ENCODE peak calls at places on chromosomes 4 and X, in six cellular contexts. F, W, N, V, J and R are unnamed samples. For H3K36me3 and H3K4me1, the result is how much of the 10 kb centered on the place peaks cover.

GRCh38 chr4:145734051-145734450 is 54.1 kb downstream of the C4orf51 start:
- DNase-seq in V (peak), W (no peak), J (peak), F (peak), N (no peak), R (no peak)

GRCh38 chr4:29853843-29854242 is 866.3 kb upstream of the PCDH7 start:
- DNase-seq in F (no peak), N (no peak), W (no peak), V (no peak), J (no peak), R (no peak)

GRCh38 chrX:26586570-26586969 is 370.6 kb downstream of the MAGEB5 start:
- DNase-seq in V (no peak), W (no peak), F (no peak), J (no peak), N (no peak), R (no peak)

GRCh38 chr4:681736-682451 is 7.1 kb downstream of the SLC49A3 start:
- DNase-seq in N (no peak), W (peak), V (no peak), J (peak), F (no peak), R (peak)

GRCh38 chrX:29237972-29238371 is 650.7 kb downstream of the IL1RAPL1 start:
- DNase-seq in J (no peak), V (no peak), N (no peak), F (no peak), W (no peak), R (no peak)

GRCh38 chrX:69070949-69071650 is 94.2 kb downstream of the PJA1 start:
- DNase-seq in N (no peak), W (peak), J (no peak), F (peak), V (peak), R (no peak)

GRCh38 chr4:168619266-168619631 is 122.4 kb downstream of the PALLD start:
- DNase-seq in W (no peak), F (no peak), J (peak), N (no peak), V (no peak), R (no peak)

GRCh38 chrX:129984196-129984962 is 1.9 kb downstream of the BCORL1 start:
- DNase-seq in W (peak), J (no peak), F (peak), V (peak), N (peak), R (peak)

GRCh38 chr4:183546376-183546775 is 41.5 kb downstream of the ING2 start:
- DNase-seq in J (no peak), V (no peak), F (no peak), W (no peak), N (no peak), R (no peak)

DNA sequence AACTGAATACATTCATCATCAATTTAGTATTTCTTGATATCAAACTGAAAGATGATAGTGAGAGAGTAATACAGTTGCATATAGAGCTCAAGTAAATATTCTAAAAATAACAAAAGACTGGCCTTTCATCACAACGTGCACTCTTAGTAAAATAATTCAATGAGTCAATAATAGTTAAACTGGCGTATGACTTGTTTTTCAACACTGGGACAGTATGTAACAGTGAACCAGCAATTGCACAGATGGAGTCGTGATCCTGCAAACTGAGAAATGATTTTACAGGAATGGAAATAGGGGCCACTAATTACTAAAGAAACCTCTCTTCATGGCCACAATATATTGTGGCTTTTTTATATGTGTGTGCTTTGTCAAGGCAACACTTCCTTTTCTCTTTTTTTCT is 137.4 kb downstream of the SLC4A4 start:
- DNase-seq in W (no peak), N (no peak), J (no peak), V (no peak), F (no peak), R (no peak)
- H3K4me3 ChIP-seq in W (no peak), N (no peak), J (no peak), V (no peak), F (no peak), R (no peak)

DNA sequence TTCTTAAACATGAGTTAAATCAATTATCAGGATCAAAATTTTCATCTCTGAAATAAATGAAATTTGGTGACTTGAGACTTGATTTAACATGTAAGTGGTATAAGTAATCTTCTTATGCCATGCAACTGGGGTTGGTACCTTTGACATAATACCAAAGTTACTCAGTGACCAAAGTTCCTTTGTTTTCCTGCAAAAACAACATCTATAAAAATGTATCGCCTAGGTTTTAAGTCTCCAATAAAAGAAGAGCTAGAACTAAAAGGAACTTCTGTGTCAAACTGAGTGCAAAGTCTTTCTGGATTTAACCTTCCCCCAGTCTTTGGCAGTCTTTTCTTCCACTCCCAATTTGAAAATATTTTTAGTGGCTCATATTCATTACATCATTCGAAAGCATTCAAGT is 27.6 kb downstream of the NAF1 start:
- DNase-seq in W (no peak), J (no peak), N (no peak), F (no peak), V (no peak), R (no peak)
- H3K36me3 ChIP-seq in W (under half), J (under half), N (under half), F (under half), V (under half), R (under half)

GRCh38 chrX:24990585-24990984 is 25.2 kb downstream of the ARX start:
- DNase-seq in W (no peak), N (no peak), F (no peak), J (no peak), V (no peak), R (no peak)

GRCh38 chrX:24993887-24994286 is 21.9 kb downstream of the ARX start:
- DNase-seq in F (no peak), J (no peak), V (no peak), W (no peak), N (no peak), R (no peak)

GRCh38 chrX:24999501-24999900 is 16.3 kb downstream of the ARX start:
- DNase-seq in J (no peak), N (no peak), F (no peak), V (no peak), W (no peak), R (no peak)

GRCh38 chrX:25001808-25002657 is 13.7 kb downstream of the ARX start:
- DNase-seq in F (no peak), W (no peak), N (no peak), J (no peak), V (no peak), R (no peak)

DNA sequence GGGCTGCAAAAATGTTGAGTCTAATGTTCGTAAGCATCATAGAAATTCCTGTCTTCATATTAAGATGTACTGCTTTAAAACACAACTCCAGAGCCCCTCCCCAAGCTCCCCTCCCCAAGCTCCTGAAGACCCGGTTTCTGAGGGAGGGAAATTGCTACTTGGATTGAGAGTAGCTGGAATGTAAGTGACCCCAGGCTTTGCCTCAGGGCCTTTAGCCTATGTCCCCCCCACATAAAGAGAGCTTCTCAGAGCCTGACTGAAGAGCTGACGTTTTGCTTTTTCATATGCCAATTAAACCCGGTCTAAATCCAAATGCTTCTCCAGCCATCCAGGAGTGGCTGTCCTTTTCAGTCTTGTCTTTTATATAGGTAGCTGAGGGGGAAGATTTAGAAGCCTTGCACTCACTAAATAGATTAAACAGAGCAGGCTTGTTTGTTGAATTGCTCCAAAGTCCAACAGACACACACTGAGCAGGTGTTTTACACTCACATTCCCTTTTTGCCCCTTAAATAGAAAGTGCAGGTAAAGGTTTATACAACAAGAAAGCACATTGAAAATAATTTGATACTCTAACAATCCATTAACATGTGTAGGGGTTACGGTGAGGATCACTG is 19.6 kb downstream of the ARX start:
- DNase-seq in V (no peak), N (no peak), F (no peak), W (no peak), J (no peak), R (no peak)
- H3K4me1 ChIP-seq in V (under half), N (under half), F (under half), W (under half), J (under half), R (under half)

GRCh38 chr4:140187316-140187695 is 33.3 kb upstream of the MAML3 start:
- DNase-seq in F (peak), W (no peak), V (no peak), N (no peak), J (peak), R (no peak)

GRCh38 chr4:140189846-140190245 is 35.9 kb upstream of the MAML3 start:
- DNase-seq in N (no peak), V (no peak), W (no peak), J (no peak), F (no peak), R (no peak)

GRCh38 chr4:140188975-140189374 is 35.0 kb upstream of the MAML3 start:
- DNase-seq in V (peak), W (peak), J (peak), N (peak), F (peak), R (peak)

GRCh38 chr4:140185725-140186124 is 31.7 kb upstream of the MAML3 start:
- DNase-seq in V (no peak), J (no peak), F (no peak), W (no peak), N (no peak), R (no peak)

DNA sequence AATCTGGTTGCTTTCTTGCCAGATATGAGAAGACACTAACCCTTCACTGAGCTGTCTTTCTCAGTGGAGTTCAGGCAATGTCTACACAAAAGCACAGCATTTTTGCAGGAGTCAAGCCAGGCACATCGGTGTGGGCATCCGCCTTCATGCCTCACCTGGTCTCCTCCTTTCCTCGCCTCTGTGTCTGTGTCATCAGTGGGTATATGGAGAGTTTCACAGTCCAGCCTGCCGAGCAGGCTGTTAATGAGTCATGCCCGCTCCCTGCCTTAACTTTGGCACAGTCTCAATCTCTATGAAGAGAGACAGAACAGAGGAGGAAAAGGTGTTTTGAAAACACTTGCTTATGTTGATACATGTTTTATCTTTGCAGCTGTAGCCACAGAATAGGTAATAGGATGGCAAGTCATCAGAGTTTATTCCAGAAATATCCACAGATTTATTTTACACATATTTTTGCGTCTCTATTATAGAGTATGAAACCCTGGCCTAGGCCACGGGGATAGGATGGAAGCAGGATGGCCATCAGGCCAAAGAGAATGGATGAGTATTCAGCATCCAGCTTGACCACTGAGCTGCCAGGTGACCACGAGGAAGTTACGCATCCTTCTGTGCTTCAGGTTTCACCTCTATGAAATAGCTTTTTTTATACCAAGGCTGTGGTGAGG is 32.8 kb upstream of the MAML3 start:
- DNase-seq in W (peak), V (peak), N (no peak), F (peak), J (peak), R (no peak)
- H3K4me3 ChIP-seq in W (no peak), V (no peak), N (no peak), F (no peak), J (no peak), R (no peak)

DNA sequence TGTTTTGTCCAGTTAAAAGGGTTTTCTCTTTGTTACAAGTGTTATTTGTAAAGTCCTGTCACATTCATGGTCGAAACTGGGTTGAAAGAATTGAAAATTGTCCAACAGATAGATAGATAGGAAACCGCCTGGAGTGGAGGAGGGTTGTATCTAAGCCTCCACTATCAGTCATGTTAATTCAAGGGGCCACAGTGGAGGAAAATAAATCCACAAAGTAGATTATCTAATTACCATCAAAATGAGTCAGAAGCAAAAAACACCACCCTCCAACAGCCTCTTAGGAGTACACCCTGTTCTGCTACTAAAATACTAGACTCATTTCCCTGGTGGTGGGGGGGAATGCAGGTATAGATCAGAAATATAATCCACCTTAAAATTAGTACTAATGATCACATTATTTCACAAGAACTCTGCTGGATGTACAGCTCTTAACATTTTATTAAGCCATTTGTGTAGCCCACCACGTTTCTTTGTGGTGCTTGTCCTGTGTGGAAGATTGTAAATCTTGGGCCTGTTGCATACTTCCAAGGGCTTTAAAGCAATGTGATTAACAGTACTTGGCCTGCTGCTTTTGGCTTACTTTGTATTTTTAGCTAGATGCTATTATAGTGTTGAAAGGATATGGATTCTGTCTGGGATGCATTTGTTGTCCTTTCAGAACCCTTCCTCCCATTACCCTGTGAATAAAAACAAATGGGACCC is 26.8 kb downstream of the RBBP7 start:
- DNase-seq in J (no peak), F (no peak), W (no peak), V (no peak), N (no peak), R (no peak)
- H3K36me3 ChIP-seq in J (half or more), F (under half), W (under half), V (half or more), N (under half), R (half or more)